ENCODE peak calls at places on chromosomes 3 and 15, in five cellular contexts. C is upper lobe of left lung, R is MM.1S, G is right lobe of liver, X is left ventricle myocardium inferior. T is an unnamed sample.

GRCh38 chr3:46692566-46692983 is 904 bp downstream of the ALS2CL start:
- DNase-seq in X (no peak), G (peak), C (peak), R (no peak), T (peak)

GRCh38 chr15:64739216-64739976 is 36.0 kb downstream of the RBPMS2 start:
- DNase-seq in X (no peak), C (no peak), R (no peak), G (no peak), T (no peak)

GRCh38 chr3:122397136-122397645 is 13.2 kb downstream of the FAM162A start:
- DNase-seq in R (no peak), X (no peak), C (no peak), G (no peak), T (no peak)

GRCh38 chr3:107068980-107069379 is 308.3 kb upstream of the CCDC54 start:
- DNase-seq in C (no peak), R (no peak), X (no peak), G (no peak), T (no peak)

GRCh38 chr3:159186581-159186980 is 384.7 kb downstream of the MFSD1 start:
- DNase-seq in X (no peak), R (peak), G (no peak), C (no peak), T (no peak)

GRCh38 chr3:182787302-182788036 is 5.8 kb upstream of the ATP11B start:
- DNase-seq in G (no peak), X (no peak), R (no peak), C (no peak), T (no peak)

GRCh38 chr15:48191574-48192225 is at the start of gene CTXN2:
- DNase-seq in X (no peak), C (no peak), R (no peak), G (no peak), T (no peak)

GRCh38 chr3:76203578-76203977 is 418.2 kb upstream of the ZNF717 start:
- DNase-seq in R (no peak), X (no peak), G (no peak), C (no peak), T (no peak)

GRCh38 chr3:134373278-134373941 is 837 bp downstream of the AMOTL2 start:
- DNase-seq in G (peak), C (peak), X (peak), R (no peak), T (peak)

GRCh38 chr3:53486961-53487654 is 7.3 kb upstream of the CACNA1D start:
- DNase-seq in C (no peak), X (no peak), R (no peak), G (no peak), T (no peak)

GRCh38 chr15:70817266-70817665 is 36.7 kb downstream of the LARP6 start:
- DNase-seq in C (no peak), G (no peak), R (no peak), X (no peak), T (no peak)

GRCh38 chr3:170207717-170208116 is 14.5 kb upstream of the PRKCI start:
- DNase-seq in G (no peak), X (no peak), C (no peak), R (no peak), T (no peak)

GRCh38 chr15:48279608-48280007 is 51.6 kb upstream of the DUT start:
- DNase-seq in X (no peak), G (no peak), R (no peak), C (no peak), T (no peak)

GRCh38 chr15:29568840-29569532 is 253.3 kb downstream of the TJP1 start:
- DNase-seq in G (no peak), C (peak), R (peak), X (no peak), T (no peak)

GRCh38 chr3:175386630-175387029 is 527.5 kb downstream of the NAALADL2 start:
- DNase-seq in C (no peak), X (no peak), R (no peak), G (no peak), T (no peak)

GRCh38 chr3:149579838-149580542 is 77.8 kb downstream of the WWTR1 start:
- DNase-seq in G (no peak), X (no peak), C (no peak), R (no peak), T (no peak)

GRCh38 chr3:30660128-30660525 is 53.7 kb downstream of the TGFBR2 start:
- DNase-seq in X (no peak), R (no peak), G (no peak), C (no peak), T (no peak)

GRCh38 chr3:146145642-146146041 is 15.3 kb downstream of the PLOD2 start:
- DNase-seq in R (no peak), X (no peak), C (no peak), G (no peak), T (no peak)
- H3K4me3 ChIP-seq in R (no peak), X (no peak), C (no peak), G (no peak), T (no peak)

DNA sequence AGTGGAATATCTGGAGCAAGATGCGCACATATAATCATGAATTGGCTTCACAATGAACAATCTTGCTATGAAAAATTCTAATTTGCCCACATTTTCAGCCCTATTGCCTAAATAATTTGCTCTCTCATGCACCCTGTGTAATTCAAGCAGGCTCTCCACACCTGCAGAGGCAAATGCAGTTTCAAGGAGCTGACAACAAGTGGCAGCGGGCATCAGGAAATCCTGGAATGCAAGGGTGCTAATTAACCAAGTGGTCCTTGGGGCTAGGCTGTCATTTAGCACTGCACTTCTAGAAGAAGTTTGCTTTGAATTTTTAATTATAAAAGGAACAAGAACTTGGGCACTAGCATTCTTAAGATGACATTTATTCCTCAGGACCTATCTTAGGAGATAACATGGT is 56.3 kb upstream of the ICE2 start:
- DNase-seq in C (no peak), R (no peak), X (no peak), G (no peak), T (no peak)
- TF ChIP-seq CTCF in C (no peak), R (no peak), X (no peak), G (no peak), T (no peak)

DNA sequence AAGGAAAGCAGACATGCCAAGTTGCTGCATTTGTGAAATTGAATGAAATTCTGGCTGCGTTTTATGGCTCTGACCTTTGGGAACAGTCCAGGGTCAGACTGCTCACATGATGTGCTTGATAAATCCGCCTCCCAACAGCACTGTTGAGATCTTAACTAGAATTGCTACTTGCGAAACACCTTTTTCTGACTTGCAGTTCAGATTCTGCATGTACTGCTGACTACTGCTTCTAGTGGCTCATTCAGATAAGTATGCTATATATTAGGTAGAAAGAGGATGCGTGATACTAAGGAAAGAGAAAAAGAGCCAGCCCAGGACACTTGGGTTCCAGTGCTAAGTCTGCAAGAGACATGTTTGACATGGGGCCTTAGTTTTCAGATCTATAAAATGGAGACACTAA is 129.4 kb downstream of the LPP start:
- DNase-seq in C (no peak), R (no peak), G (peak), X (no peak), T (no peak)
- H3K27ac ChIP-seq in C (peak), R (no peak), G (peak), X (peak), T (peak)

DNA sequence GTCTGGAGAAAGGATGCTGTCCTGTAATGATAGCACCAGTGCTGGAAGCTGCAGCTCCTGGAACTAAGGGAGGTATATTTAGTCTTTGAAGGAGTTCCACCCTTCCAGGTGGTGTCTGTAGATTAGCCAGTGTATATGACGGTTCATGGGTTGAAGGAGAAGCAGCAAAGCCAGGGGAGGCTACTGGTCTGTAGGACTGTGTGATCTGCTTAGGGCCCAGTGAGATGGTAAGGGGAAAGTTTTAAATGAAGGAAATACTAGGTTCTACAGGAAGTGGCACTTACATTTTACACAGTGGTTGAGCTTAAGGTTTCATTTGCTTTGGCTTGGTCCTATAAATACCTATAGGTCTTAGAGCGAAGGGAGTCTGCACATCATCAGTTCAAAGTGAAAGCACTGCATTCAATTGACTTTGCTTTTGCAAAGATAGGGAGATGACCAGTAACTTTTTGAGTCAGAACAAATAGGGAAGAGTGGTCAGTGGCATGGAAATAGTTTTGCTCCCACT is 5.6 kb downstream of the SLC25A38 start:
- DNase-seq in X (no peak), C (no peak), R (peak), G (no peak), T (no peak)
- H3K4me3 ChIP-seq in X (no peak), C (no peak), R (peak), G (no peak), T (no peak)

T was measured in upper lobe of right lung.